ENCODE peak calls at places on chromosomes 16 and 17, in six cellular contexts. N, R, X, Z, D and Q are unnamed samples.

GRCh38 chr17:46910179-46910927 is 12.6 kb upstream of the GOSR2 start:
- DNase-seq in N (no peak), R (no peak), X (no peak), Z (no peak), D (no peak), Q (no peak)

GRCh38 chr16:2056681-2057407 is 9.1 kb downstream of the TSC2 start:
- DNase-seq in N (peak), R (no peak), X (no peak), Z (no peak), D (no peak), Q (peak)

GRCh38 chr16:66026211-66026610 is 340.3 kb upstream of the CDH5 start:
- DNase-seq in N (peak), R (no peak), X (no peak), Z (no peak), D (no peak), Q (peak)

GRCh38 chr16:11757671-11758545 is 15.3 kb upstream of the TXNDC11 start:
- DNase-seq in N (peak), R (no peak), X (peak), Z (peak), D (no peak), Q (no peak)

GRCh38 chr16:47987136-47987535 is 168.7 kb downstream of the ABCC12 start:
- DNase-seq in N (no peak), R (no peak), X (no peak), Z (no peak), D (no peak), Q (no peak)

GRCh38 chr16:35754391-35755369 is 2295.3 kb downstream of the TP53TG3F start:
- DNase-seq in N (no peak), R (no peak), X (no peak), Z (no peak), D (no peak), Q (no peak)

GRCh38 chr16:14007460-14007859 is 63.7 kb upstream of the MRTFB start:
- DNase-seq in N (peak), R (no peak), X (no peak), Z (peak), D (peak), Q (no peak)

GRCh38 chr16:7268182-7268581 is 64.5 kb upstream of the RBFOX1 start:
- DNase-seq in N (peak), R (peak), X (peak), Z (no peak), D (no peak), Q (peak)

GRCh38 chr16:1133271-1133670 is 19.6 kb upstream of the CACNA1H start:
- DNase-seq in N (no peak), R (no peak), X (no peak), Z (no peak), D (no peak), Q (no peak)

GRCh38 chr16:65200857-65201256 is 79.0 kb upstream of the CDH11 start:
- DNase-seq in N (no peak), R (no peak), X (no peak), Z (no peak), D (no peak), Q (no peak)

GRCh38 chr16:20074089-20074956 is 633 bp upstream of the GPR139 start:
- DNase-seq in N (no peak), R (no peak), X (no peak), Z (no peak), D (no peak), Q (no peak)

GRCh38 chr16:56780646-56781045 is 50.7 kb downstream of the NUP93 start:
- DNase-seq in N (no peak), R (no peak), X (no peak), Z (no peak), D (no peak), Q (peak)

GRCh38 chr17:54901230-54901847 is 687 bp downstream of the TOM1L1 start:
- DNase-seq in N (peak), R (no peak), X (peak), Z (no peak), D (no peak), Q (no peak)

GRCh38 chr17:64413505-64413904 is 22.8 kb upstream of the PECAM1 start:
- DNase-seq in N (no peak), R (no peak), X (no peak), Z (no peak), D (peak), Q (no peak)

GRCh38 chr16:62036101-62036806 is at the start of gene CDH8:
- DNase-seq in N (no peak), R (no peak), X (no peak), Z (no peak), D (no peak), Q (no peak)

GRCh38 chr16:67029249-67030096 is 524 bp downstream of the CBFB start:
- DNase-seq in N (peak), R (peak), X (no peak), Z (peak), D (no peak), Q (peak)

GRCh38 chr17:17732892-17733670 is 51.8 kb downstream of the RAI1 start:
- DNase-seq in N (peak), R (no peak), X (no peak), Z (no peak), D (no peak), Q (no peak)

GRCh38 chr16:14350081-14350480 is 279.0 kb downstream of the MRTFB start:
- DNase-seq in N (no peak), R (no peak), X (no peak), Z (no peak), D (no peak), Q (no peak)

GRCh38 chr16:77853125-77853524 is 64.8 kb downstream of the VAT1L start:
- DNase-seq in N (no peak), R (no peak), X (no peak), Z (no peak), D (no peak), Q (peak)

GRCh38 chr17:6153416-6153815 is 83.2 kb downstream of the WSCD1 start:
- DNase-seq in N (no peak), R (no peak), X (no peak), Z (no peak), D (no peak), Q (no peak)

DNA sequence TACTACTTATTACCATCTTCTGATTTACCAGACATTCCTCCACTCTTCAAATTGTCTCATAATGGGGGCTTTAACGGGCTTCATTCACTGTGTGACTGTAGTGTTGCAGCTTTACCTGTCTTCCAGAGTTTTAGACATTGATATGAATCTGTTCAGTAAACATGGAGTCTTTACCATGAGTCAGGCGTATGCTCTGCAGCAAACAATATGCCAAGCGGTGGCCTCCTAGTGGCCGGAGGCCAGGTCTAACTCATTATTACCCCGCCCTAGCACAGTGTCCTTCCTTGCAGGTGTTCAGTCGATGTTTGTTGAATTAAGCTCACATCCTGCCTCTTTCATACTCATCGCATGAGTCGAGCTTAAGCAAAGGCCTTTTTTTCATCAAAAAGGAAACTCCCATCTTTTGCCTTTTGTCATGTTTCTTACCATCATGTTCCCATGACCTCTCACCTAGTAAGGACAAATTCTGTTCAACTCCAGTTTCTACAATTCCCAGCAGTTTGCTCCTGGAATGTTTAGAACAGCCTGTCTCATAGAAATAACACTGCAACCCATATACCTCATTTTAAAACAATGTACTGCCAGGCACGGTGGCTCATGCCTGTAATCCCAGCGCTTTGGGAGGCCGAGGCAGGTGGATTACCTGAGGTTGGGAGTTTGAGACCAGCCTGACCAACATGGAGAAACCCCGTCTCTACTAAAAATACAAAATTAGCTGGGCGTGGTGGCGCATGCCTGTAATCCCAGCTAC is 39.4 kb downstream of the TUBD1 start:
- DNase-seq in N (peak), R (peak), X (peak), Z (peak), D (no peak), Q (peak)
- TF ChIP-seq CTCF in N (peak), R (peak), X (peak), Z (peak), D (peak), Q (peak)

DNA sequence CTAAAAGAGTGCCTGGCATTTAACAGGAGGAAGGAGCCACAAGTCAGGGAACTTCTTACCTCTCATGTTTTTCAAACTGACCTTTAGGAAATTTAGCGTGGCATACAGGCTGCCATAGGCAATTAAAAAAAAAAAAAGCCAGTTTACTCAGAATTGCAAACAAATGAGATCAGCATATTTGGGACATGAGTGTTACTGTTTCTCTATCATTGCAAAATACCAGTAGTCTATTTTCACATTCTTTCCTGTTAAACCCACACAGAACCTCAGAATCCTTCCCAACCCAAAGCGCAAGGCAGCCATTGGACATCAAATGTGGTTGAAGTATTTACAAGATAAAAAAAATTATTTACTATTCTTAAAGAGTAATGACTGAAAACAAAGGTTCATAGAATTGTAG is 366.4 kb upstream of the DYNLRB2 start:
- DNase-seq in N (peak), R (no peak), X (peak), Z (no peak), D (no peak), Q (no peak)
- TF ChIP-seq MYC in N (no peak), R (no peak), X (no peak), Z (no peak), D (no peak), Q (no peak)

GRCh38 chr17:15657868-15658775 is 26.0 kb downstream of the TRIM16 start:
- DNase-seq in N (no peak), R (no peak), X (no peak), Z (no peak), D (no peak), Q (no peak)
- TF ChIP-seq MAX in N (no peak), R (no peak), X (no peak), Z (no peak), D (no peak), Q (no peak)

GRCh38 chr16:10566613-10567012 is 13.8 kb downstream of the EMP2 start:
- DNase-seq in N (no peak), R (no peak), X (no peak), Z (no peak), D (no peak), Q (peak)
- TF ChIP-seq CTCF in N (no peak), R (no peak), X (peak), Z (no peak), D (peak), Q (peak)

DNA sequence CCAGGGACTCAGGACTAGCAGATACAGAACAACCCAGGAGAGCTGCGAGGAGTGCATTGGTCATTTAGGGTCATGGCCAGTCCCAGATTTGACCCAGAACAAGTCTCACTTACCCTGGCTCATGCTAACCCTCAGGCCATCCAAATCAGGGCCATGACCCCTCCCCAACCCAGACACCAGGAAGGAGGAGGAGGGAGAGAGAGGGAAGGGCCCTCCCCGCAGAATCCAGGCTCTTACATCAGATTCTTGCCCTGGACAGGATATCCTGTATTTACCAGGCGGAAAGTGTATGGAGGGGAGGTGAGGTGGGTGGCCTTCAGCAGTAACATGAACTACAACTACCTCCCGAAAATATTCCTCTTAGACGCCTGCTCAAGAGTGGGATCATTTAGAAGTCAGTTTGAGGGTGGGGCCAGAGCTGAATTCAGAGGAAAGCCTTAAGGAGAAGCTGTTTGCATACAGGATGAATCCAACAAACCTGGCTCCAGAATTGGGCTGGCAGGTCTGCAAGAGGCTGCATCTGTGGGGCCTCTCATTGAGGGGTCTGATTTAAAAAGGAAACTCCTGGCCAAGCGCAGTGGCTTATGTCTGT is 2.1 kb downstream of the VAT1 start:
- DNase-seq in N (no peak), R (no peak), X (no peak), Z (peak), D (no peak), Q (peak)
- TF ChIP-seq MYC in N (no peak), R (no peak), X (no peak), Z (no peak), D (no peak), Q (no peak)

DNA sequence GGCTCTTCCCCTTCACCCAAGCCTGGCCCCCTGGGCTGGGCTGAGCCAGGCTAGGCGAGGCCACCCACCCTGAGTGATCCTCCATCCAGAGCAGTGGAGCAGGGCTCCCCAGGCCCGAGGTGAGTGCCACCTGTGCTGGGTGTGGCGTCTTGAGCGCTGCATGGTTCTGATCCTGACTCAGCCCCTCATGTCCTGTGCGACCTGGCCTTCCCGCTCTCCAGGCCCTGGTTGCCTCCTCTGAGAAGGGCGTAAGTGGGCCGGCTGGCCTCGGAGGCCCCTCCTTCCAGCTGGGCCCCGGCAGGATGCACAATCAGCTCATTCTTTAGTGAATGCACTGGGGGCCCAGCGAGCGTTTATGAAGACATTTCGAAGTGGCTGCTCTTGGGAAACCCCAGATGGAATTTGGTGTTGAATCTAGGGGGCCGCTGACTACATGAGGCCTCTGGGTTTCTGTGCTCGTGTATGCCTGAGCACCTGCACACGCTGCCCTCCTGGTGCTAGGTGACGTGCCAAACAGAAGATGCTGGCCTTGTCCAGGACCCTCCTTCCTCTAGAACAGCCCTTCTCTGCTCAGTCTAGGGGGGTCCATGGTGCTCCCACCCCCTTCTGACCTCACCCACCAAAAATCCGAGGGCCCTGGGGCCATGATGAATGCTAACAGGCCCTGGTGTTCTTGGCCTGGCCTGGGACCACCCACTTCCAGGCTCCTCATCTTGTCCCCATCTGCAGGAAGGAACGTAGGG is 3.7 kb upstream of the TMEM92 start:
- DNase-seq in N (no peak), R (no peak), X (no peak), Z (no peak), D (no peak), Q (no peak)
- TF ChIP-seq MAX in N (no peak), R (no peak), X (no peak), Z (no peak), D (no peak), Q (no peak)

GRCh38 chr16:21599158-21599993 is at the start of gene METTL9:
- DNase-seq in N (peak), R (peak), X (peak), Z (peak), D (peak), Q (peak)
- TF ChIP-seq CTCF in N (no peak), R (no peak), X (peak), Z (no peak), D (no peak), Q (no peak)

DNA sequence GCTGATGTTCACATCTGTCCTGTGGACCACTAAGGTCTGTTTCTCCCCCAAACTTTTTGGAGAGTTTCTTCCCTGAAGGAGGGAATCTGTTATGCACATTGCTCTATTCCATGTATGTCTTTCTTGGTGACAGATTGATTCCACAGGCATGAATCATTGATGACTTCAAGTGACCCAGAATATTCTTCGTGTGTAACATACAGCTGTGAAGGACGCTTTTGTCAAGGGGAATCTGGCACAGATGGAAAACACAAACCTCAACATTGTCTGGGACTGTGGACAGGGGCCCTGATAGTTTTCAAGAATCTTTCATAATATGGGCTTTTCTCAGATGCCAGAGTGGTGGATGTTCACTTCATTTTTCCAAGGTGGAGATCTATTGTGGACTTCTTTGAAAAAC is 223.1 kb upstream of the MAF start:
- DNase-seq in N (no peak), R (no peak), X (no peak), Z (no peak), D (no peak), Q (no peak)
- TF ChIP-seq MYC in N (no peak), R (no peak), X (no peak), Z (no peak), D (no peak), Q (no peak)